ENCODE peak calls at places on chromosomes 11 and 22, in four cellular contexts. T is activated T-helper 1 cell treated with Interleukin-2 at 50 U/mL for 16 hours, H is head of caudate nucleus, I is IMR-90. Y is an unnamed sample.
A peak's percentile ranks its signal among the peaks of the same experiment; 100 is the strongest.

GRCh38 chr11:86551286-86551685 is 121.1 kb downstream of the ME3 start:
- DNase-seq in T (no peak), I (peak; percentile 95), H (no peak), Y (no peak)

GRCh38 chr11:31492320-31492913 is 17.0 kb downstream of the IMMP1L start:
- DNase-seq in I (peak; percentile 61), H (no peak), T (no peak), Y (no peak)

GRCh38 chr22:33470456-33470855 is 412.3 kb upstream of the SYN3 start:
- DNase-seq in I (no peak), H (no peak), T (no peak), Y (no peak)

GRCh38 chr22:39773503-39773902 is 120.1 kb downstream of the ENTHD1 start:
- DNase-seq in H (no peak), T (no peak), I (no peak), Y (no peak)

GRCh38 chr22:39949964-39950737 is 10.0 kb upstream of the TMA7B start:
- DNase-seq in I (no peak), T (no peak), H (no peak), Y (no peak)

GRCh38 chr11:62269654-62270278 is at the start of gene SCGB2A2:
- DNase-seq in H (no peak), I (no peak), T (no peak), Y (no peak)

GRCh38 chr11:72439455-72439854 is 5.1 kb upstream of the CLPB start:
- DNase-seq in I (peak; percentile 63), H (no peak), T (no peak), Y (no peak)

GRCh38 chr11:101974255-101974654 is 57.9 kb upstream of the ANGPTL5 start:
- DNase-seq in H (no peak), I (peak; percentile 43), T (no peak), Y (no peak)

Y was measured in effector memory CD4-positive, alpha-beta T cell.